ENCODE peak calls at places on chromosome 16, in seven cellular contexts. I is mesendoderm, U is neuronal stem cell, D is IMR-90, Q is mesenchymal stem cell, N is H1, R is H9. O is an unnamed sample.

GRCh38 chr16:15435216-15435864 is 952 bp downstream of the BMERB1 start:
- DNase-seq in U (no peak), N (peak; percentile 53), I (peak; percentile 8), D (no peak), R (no peak), Q (peak; percentile 68), O (no peak)

GRCh38 chr16:68382296-68382718 is 66.0 kb downstream of the SMPD3 start:
- DNase-seq in N (peak; percentile 78), I (no peak), U (no peak), R (peak; percentile 74), D (no peak), Q (no peak), O (no peak)

GRCh38 chr16:55056585-55057520 is 126.2 kb downstream of the IRX5 start:
- DNase-seq in N (peak; percentile 82), I (peak; percentile 65), U (peak; percentile 33), D (no peak), Q (no peak), R (peak; percentile 71), O (no peak)

GRCh38 chr16:75273054-75273925 is 21.9 kb upstream of the BCAR1 start:
- DNase-seq in N (no peak), R (no peak), Q (peak; percentile 62), I (peak; percentile 49), U (no peak), D (peak; percentile 72), O (no peak)

GRCh38 chr16:67926181-67926742 is 5.4 kb downstream of the CTRL start:
- DNase-seq in D (peak; percentile 30), R (no peak), Q (no peak), N (no peak), U (no peak), I (peak; percentile 36), O (no peak)

GRCh38 chr16:81646561-81646960 is 132.5 kb upstream of the PLCG2 start:
- DNase-seq in D (peak; percentile 84), U (no peak), R (no peak), Q (peak; percentile 62), N (no peak), I (no peak), O (peak; percentile 90)

GRCh38 chr16:73149329-73149728 is 101.4 kb upstream of the ZFHX3 start:
- DNase-seq in R (no peak), D (no peak), U (no peak), Q (no peak), I (no peak), N (no peak), O (no peak)

GRCh38 chr16:71807905-71808592 is 585 bp downstream of the AP1G1 start:
- DNase-seq in Q (peak; percentile 43), I (peak; percentile 39), D (peak; percentile 21), N (no peak), U (peak; percentile 5), R (no peak), O (peak; percentile 52)

GRCh38 chr16:51896013-51896412 is 650.9 kb downstream of the TOX3 start:
- DNase-seq in Q (no peak), I (peak; percentile 14), R (peak; percentile 32), U (no peak), D (no peak), N (no peak), O (no peak)

GRCh38 chr16:29985271-29985811 is 10.1 kb downstream of the HIRIP3 start:
- DNase-seq in I (no peak), R (no peak), U (no peak), N (no peak), D (no peak), Q (no peak), O (no peak)

GRCh38 chr16:71919033-71919432 is 23.7 kb downstream of the IST1 start:
- DNase-seq in I (no peak), N (no peak), Q (no peak), U (no peak), R (no peak), D (no peak), O (no peak)

GRCh38 chr16:15509593-15510520 is 75.5 kb downstream of the BMERB1 start:
- DNase-seq in N (peak; percentile 52), U (no peak), R (no peak), D (peak; percentile 60), I (peak; percentile 65), Q (peak; percentile 49), O (no peak)

GRCh38 chr16:4346205-4346781 is 4.8 kb downstream of the PAM16 start:
- DNase-seq in I (no peak), N (no peak), Q (no peak), D (no peak), R (no peak), U (no peak), O (no peak)

GRCh38 chr16:67648764-67649407 is 3.9 kb downstream of the CARMIL2 start:
- DNase-seq in N (no peak), Q (no peak), U (no peak), R (no peak), D (no peak), I (no peak), O (no peak)

GRCh38 chr16:49183911-49184310 is 97.7 kb downstream of the CBLN1 start:
- DNase-seq in I (peak; percentile 64), Q (no peak), U (peak; percentile 15), R (peak; percentile 73), D (no peak), N (peak; percentile 85), O (no peak)

GRCh38 chr16:70740174-70740918 is 54.5 kb upstream of the MTSS2 start:
- DNase-seq in D (no peak), N (no peak), Q (no peak), I (no peak), R (no peak), U (no peak), O (no peak)

GRCh38 chr16:21666772-21667171 is 3.0 kb downstream of the OTOA start:
- DNase-seq in R (no peak), D (no peak), I (no peak), N (no peak), U (peak; percentile 72), Q (no peak), O (no peak)

GRCh38 chr16:2967211-2967631 is 1.9 kb upstream of the PAQR4 start:
- DNase-seq in Q (no peak), D (no peak), R (no peak), N (peak; percentile 47), I (no peak), U (no peak), O (no peak)

GRCh38 chr16:89448656-89449055 is 41.7 kb downstream of the ANKRD11 start:
- DNase-seq in D (no peak), Q (no peak), N (no peak), U (no peak), I (no peak), R (no peak), O (peak; percentile 81)

GRCh38 chr16:78742501-78743283 is 643.2 kb downstream of the WWOX start:
- DNase-seq in R (no peak), N (no peak), U (no peak), I (peak; percentile 31), D (peak; percentile 27), Q (peak; percentile 96), O (peak; percentile 29)
- H3K27ac ChIP-seq in R (no peak overlapping the region), N (no peak overlapping the region), U (no peak overlapping the region), I (no peak overlapping the region), D (no peak overlapping the region), Q (no peak overlapping the region), O (no peak overlapping the region)

GRCh38 chr16:86572616-86573015 is 5.7 kb upstream of the FOXL1 start:
- DNase-seq in D (no peak), I (peak; percentile 27), Q (no peak), R (no peak), N (no peak), U (no peak), O (no peak)
- H2BK5ac ChIP-seq in D (no peak overlapping the region), I (no peak overlapping the region), Q (peak overlapping the region; percentile 67), R (no peak overlapping the region), N (no peak overlapping the region), U (no peak overlapping the region), O (no peak overlapping the region)

GRCh38 chr16:56971768-56972043 is 10.0 kb downstream of the CETP start:
- DNase-seq in N (no peak), I (no peak), U (no peak), R (no peak), Q (no peak), D (no peak), O (no peak)
- H3K27ac ChIP-seq in N (no peak overlapping the region), I (no peak overlapping the region), U (no peak overlapping the region), R (no peak overlapping the region), Q (no peak overlapping the region), D (no peak overlapping the region), O (no peak overlapping the region)

GRCh38 chr16:59573528-59574271 is 839.6 kb upstream of the GOT2 start:
- DNase-seq in Q (peak; percentile 70), N (no peak), U (no peak), R (no peak), I (no peak), D (peak; percentile 95), O (no peak)
- H2BK5ac ChIP-seq in Q (no peak overlapping the region), N (no peak overlapping the region), U (no peak overlapping the region), R (no peak overlapping the region), I (no peak overlapping the region), D (peak overlapping the region; percentile 86), O (no peak overlapping the region)

GRCh38 chr16:31106509-31107464 is 1.4 kb upstream of the BCKDK start:
- DNase-seq in Q (no peak), U (no peak), N (no peak), D (no peak), R (no peak), I (no peak), O (no peak)
- H3K27ac ChIP-seq in Q (no peak overlapping the region), U (no peak overlapping the region), N (no peak overlapping the region), D (no peak overlapping the region), R (no peak overlapping the region), I (no peak overlapping the region), O (no peak overlapping the region)

DNA sequence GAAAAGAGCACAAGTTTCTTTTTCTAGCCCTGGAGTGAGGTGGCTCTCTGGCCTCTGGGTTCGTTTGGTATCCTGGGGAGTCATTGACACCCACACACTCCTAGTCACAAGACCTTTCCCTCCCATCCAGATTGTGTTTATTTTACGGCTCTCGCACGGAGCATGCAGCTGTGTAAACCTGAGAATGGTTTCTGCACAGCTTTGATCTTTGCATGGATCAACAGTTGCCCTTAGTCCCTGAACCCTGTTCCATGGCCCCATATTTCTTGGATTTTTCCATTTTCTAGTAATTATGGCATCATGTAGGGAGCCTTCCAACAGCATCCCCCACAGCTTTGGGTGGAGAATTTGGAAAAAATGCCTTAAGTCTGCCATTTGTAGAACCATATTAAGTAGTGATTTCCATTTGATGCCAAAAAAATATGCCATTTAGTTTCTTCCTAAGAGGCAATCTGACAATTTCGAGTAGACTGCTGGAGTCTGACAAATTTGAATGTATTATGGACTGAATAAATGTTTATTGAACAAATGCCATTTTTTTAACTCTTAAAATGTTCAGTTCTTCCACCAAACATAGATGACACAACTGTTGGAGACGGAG is 197.7 kb downstream of the WWOX start:
- DNase-seq in I (no peak), R (no peak), U (no peak), Q (peak; percentile 34), D (no peak), N (no peak), O (no peak)
- H2BK5ac ChIP-seq in I (no peak overlapping the region), R (no peak overlapping the region), U (no peak overlapping the region), Q (no peak overlapping the region), D (no peak overlapping the region), N (no peak overlapping the region), O (no peak overlapping the region)